ENCODE peak calls at places on chromosomes 2 and 18, in four cellular contexts. Y, Q, B and G are unnamed samples.

GRCh38 chr2:205749078-205749477 is 66.8 kb downstream of the NRP2 start:
- DNase-seq in Y (no peak), Q (no peak), B (no peak), G (no peak)

GRCh38 chr2:96265349-96265839 is 403 bp downstream of the TMEM127 start:
- DNase-seq in Y (peak; percentile 62), Q (peak; percentile 42), B (peak; percentile 65), G (peak; percentile 92)

GRCh38 chr2:7867858-7868257 is 814.0 kb upstream of the ID2 start:
- DNase-seq in Y (no peak), Q (no peak), B (no peak), G (no peak)

GRCh38 chr18:63298393-63299015 is 21.1 kb downstream of the BCL2 start:
- DNase-seq in Y (no peak), Q (no peak), B (no peak), G (no peak)

GRCh38 chr2:20543579-20543887 is 96.7 kb downstream of the RHOB start:
- DNase-seq in Y (no peak), Q (no peak), B (no peak), G (no peak)

GRCh38 chr18:73758446-73758845 is 389.2 kb downstream of the FBXO15 start:
- DNase-seq in Y (no peak), Q (no peak), B (no peak), G (no peak)

GRCh38 chr2:43084699-43085091 is 141.7 kb downstream of the ZFP36L2 start:
- DNase-seq in Y (peak; percentile 62), Q (no peak), B (peak; percentile 71), G (no peak)

GRCh38 chr2:29219374-29219773 is 104.2 kb downstream of the CLIP4 start:
- DNase-seq in Y (no peak), Q (no peak), B (no peak), G (no peak)

GRCh38 chr18:24672165-24672950 is 211.9 kb downstream of the HRH4 start:
- DNase-seq in Y (no peak), Q (no peak), B (no peak), G (no peak)

GRCh38 chr18:48923746-48924580 is 26.8 kb downstream of the SMAD7 start:
- DNase-seq in Y (no peak), Q (no peak), B (no peak), G (no peak)

GRCh38 chr2:97662386-97662894 is 1.4 kb downstream of the ACTR1B start:
- DNase-seq in Y (no peak), Q (no peak), B (no peak), G (no peak)

GRCh38 chr18:41347057-41347456 is 608.0 kb upstream of the PIK3C3 start:
- DNase-seq in Y (no peak), Q (no peak), B (no peak), G (no peak)

GRCh38 chr2:31547485-31547884 is 33.3 kb downstream of the SRD5A2 start:
- DNase-seq in Y (no peak), Q (no peak), B (no peak), G (no peak)

GRCh38 chr2:28991021-28991420 is 9.9 kb downstream of the TOGARAM2 start:
- DNase-seq in Y (no peak), Q (no peak), B (peak; percentile 53), G (no peak)

GRCh38 chr2:63755980-63756379 is 85.7 kb upstream of the UGP2 start:
- DNase-seq in Y (no peak), Q (no peak), B (no peak), G (no peak)

GRCh38 chr2:233189032-233189431 is 62.4 kb upstream of the ATG16L1 start:
- DNase-seq in Y (no peak), Q (no peak), B (no peak), G (no peak)

GRCh38 chr2:127437781-127438726 is 19.8 kb downstream of the PROC start:
- DNase-seq in Y (no peak), Q (no peak), B (no peak), G (no peak)

GRCh38 chr2:41966920-41967319 is 80.9 kb upstream of the PKDCC start:
- DNase-seq in Y (peak; percentile 18), Q (no peak), B (peak; percentile 32), G (peak; percentile 72)

GRCh38 chr18:49630246-49630699 is 68.4 kb downstream of the LIPG start:
- DNase-seq in Y (no peak), Q (no peak), B (no peak), G (peak; percentile 77)

GRCh38 chr2:72603481-72603880 is 222.4 kb downstream of the EXOC6B start:
- DNase-seq in Y (no peak), Q (no peak), B (no peak), G (no peak)

GRCh38 chr18:12029786-12030571 is 48.7 kb downstream of the IMPA2 start:
- DNase-seq in Y (no peak), Q (no peak), B (no peak), G (no peak)

GRCh38 chr2:239897596-239898235 is 127.4 kb downstream of the NDUFA10 start:
- DNase-seq in Y (peak; percentile 2), Q (no peak), B (no peak), G (no peak)

GRCh38 chr18:10142496-10143160 is 228.8 kb downstream of the VAPA start:
- DNase-seq in Y (no peak), Q (no peak), B (peak; percentile 45), G (no peak)

GRCh38 chr18:36265035-36265434 is 32.5 kb upstream of the FHOD3 start:
- DNase-seq in Y (no peak), Q (no peak), B (no peak), G (no peak)

GRCh38 chr18:49561127-49561376 is 805 bp upstream of the LIPG start:
- DNase-seq in Y (peak; percentile 36), Q (no peak), B (no peak), G (no peak)

GRCh38 chr2:206435738-206436137 is 7.6 kb upstream of the ADAM23 start:
- DNase-seq in Y (no peak), Q (no peak), B (no peak), G (no peak)

GRCh38 chr2:70896765-70897202 is 38.9 kb upstream of the ATP6V1B1 start:
- DNase-seq in Y (no peak), Q (no peak), B (no peak), G (no peak)

GRCh38 chr2:240933048-240933965 is 27.2 kb downstream of the CROCC2 start:
- DNase-seq in Y (peak; percentile 13), Q (no peak), B (peak; percentile 11), G (no peak)

GRCh38 chr18:62900132-62900883 is 185.0 kb downstream of the PHLPP1 start:
- DNase-seq in Y (no peak), Q (no peak), B (no peak), G (no peak)

GRCh38 chr2:56239437-56239836 is 55.6 kb downstream of the CCDC85A start:
- DNase-seq in Y (peak; percentile 35), Q (no peak), B (no peak), G (no peak)

GRCh38 chr2:168169097-168169745 is 78.2 kb downstream of the STK39 start:
- DNase-seq in Y (no peak), Q (no peak), B (no peak), G (no peak)

GRCh38 chr2:160408575-160409291 is 84.9 kb downstream of the RBMS1 start:
- DNase-seq in Y (no peak), Q (no peak), B (peak; percentile 19), G (no peak)

GRCh38 chr2:218993345-218994315 is at the start of gene CRYBA2:
- DNase-seq in Y (no peak), Q (no peak), B (no peak), G (no peak)
- TF ChIP-seq CTCF in Y (no peak), Q (peak; percentile 27), B (no peak), G (no peak)

GRCh38 chr2:143433158-143433557 is 303.9 kb downstream of the ARHGAP15 start:
- DNase-seq in Y (no peak), Q (no peak), B (no peak), G (no peak)
- TF ChIP-seq CTCF in Y (no peak), Q (no peak), B (no peak), G (no peak)

GRCh38 chr2:217987391-217987790 is 15.4 kb downstream of the TNS1 start:
- DNase-seq in Y (no peak), Q (no peak), B (no peak), G (no peak)

GRCh38 chr2:217986256-217986961 is 16.4 kb downstream of the TNS1 start:
- DNase-seq in Y (no peak), Q (no peak), B (no peak), G (no peak)

GRCh38 chr2:217988840-217989204 is 14.0 kb downstream of the TNS1 start:
- DNase-seq in Y (no peak), Q (no peak), B (no peak), G (no peak)

GRCh38 chr2:217989221-217989948 is 13.4 kb downstream of the TNS1 start:
- DNase-seq in Y (no peak), Q (no peak), B (no peak), G (no peak)

DNA sequence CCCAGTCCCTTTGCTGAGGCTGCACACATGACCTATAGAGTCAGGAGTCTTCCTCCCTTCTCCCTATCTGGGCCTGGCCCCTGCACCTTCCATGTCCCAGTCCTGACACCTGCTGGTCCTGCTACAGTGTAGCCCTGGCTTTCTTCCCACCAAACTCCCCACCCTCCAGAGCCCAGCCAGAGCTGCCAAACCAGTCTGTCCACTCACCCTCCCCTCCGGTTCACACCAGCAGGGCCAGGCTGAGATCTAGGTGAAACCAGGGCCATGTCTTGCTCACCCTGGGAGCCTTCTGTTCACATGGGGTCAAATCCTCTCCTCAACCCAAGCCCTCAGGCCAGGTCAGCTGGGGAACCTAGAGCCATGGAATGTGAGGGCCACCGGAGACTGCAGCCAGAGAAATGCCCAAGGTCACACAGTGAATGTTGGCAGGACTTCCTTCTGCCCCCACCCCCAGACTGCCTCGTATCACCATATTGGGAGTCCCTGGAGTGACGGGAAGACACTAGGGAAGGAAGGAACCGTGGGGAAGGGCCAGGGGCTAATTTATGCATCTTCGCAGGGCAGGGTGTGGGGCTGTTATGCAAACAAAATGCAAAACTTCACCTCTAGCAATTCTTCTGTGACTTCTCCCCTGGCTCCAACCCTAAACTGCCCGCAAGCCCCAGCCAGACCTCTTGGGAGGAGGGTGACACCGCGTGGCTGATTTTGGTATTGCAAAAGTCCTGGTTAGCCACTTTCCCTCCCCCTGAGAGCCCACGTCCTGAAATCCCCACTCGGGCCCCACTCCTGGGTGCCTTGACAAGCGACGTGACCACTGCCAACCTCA is 14.6 kb downstream of the TNS1 start:
- DNase-seq in Y (peak; percentile 93), Q (peak; percentile 96), B (peak; percentile 84), G (peak; percentile 89)
- TF ChIP-seq CTCF in Y (peak; percentile 91), Q (peak; percentile 88), B (peak; percentile 92), G (peak; percentile 30)

DNA sequence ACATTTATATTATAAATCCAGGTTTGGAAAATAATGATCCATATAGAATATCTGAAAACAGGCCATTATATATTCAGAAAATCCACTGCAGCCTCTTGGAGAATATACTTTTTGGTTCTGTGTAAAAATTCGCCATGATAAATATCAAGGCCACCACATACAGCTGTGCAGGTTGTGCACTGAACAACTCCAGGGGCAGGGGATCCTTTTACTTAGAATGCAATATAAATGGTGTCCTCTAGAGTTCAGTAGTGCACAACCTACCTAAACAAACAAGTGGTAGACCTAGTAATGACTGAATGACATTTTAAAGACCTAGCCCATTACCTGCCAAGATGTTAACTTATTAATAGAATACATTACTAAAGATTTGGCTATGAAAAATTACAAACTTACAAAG is 22.4 kb downstream of the MOGAT1 start:
- DNase-seq in Y (no peak), Q (no peak), B (no peak), G (no peak)
- TF ChIP-seq CTCF in Y (no peak), Q (peak; percentile 37), B (no peak), G (no peak)

GRCh38 chr2:189178007-189178406 is 1.6 kb downstream of the COL5A2 start:
- DNase-seq in Y (no peak), Q (no peak), B (no peak), G (no peak)

GRCh38 chr2:189168876-189169499 is 10.6 kb downstream of the COL5A2 start:
- DNase-seq in Y (no peak), Q (no peak), B (no peak), G (no peak)

GRCh38 chr2:189177441-189177840 is 2.1 kb downstream of the COL5A2 start:
- DNase-seq in Y (no peak), Q (no peak), B (no peak), G (no peak)

GRCh38 chr2:189175869-189176431 is 3.6 kb downstream of the COL5A2 start:
- DNase-seq in Y (no peak), Q (no peak), B (no peak), G (no peak)

GRCh38 chr2:189171956-189172609 is 7.5 kb downstream of the COL5A2 start:
- DNase-seq in Y (no peak), Q (no peak), B (no peak), G (no peak)
- TF ChIP-seq CTCF in Y (no peak), Q (peak; percentile 33), B (no peak), G (no peak)